ENCODE peak calls at places on chromosomes 7 and 10, in five cellular contexts. M is tibial nerve, J is cardiac muscle cell, T is adrenal gland, V is mammary epithelial cell. R is an unnamed sample.

GRCh38 chr10:118960166-118961090 is 69.1 kb upstream of the NANOS1 start:
- DNase-seq in M (no peak), J (no peak), T (no peak), V (peak; percentile 49), R (no peak)

GRCh38 chr10:71433983-71434744 is 37.4 kb downstream of the CDH23 start:
- DNase-seq in M (no peak), J (no peak), T (no peak), V (no peak), R (no peak)

GRCh38 chr7:152601305-152601798 is 74.6 kb downstream of the XRCC2 start:
- DNase-seq in M (no peak), J (no peak), T (no peak), V (no peak), R (no peak)

GRCh38 chr10:86944907-86945306 is 12.5 kb downstream of the MMRN2 start:
- DNase-seq in M (no peak), J (no peak), T (no peak), V (no peak), R (no peak)

GRCh38 chr7:127251458-127252379 is 1.0 kb downstream of the GRM8 start:
- DNase-seq in M (no peak), J (peak; percentile 37), T (no peak), V (peak; percentile 21), R (peak; percentile 26)

GRCh38 chr10:11164806-11165590 is 147.3 kb downstream of the CELF2 start:
- DNase-seq in M (peak; percentile 91), J (peak; percentile 82), T (peak; percentile 33), V (peak; percentile 0), R (peak; percentile 57)

GRCh38 chr7:121330053-121330833 is 1.4 kb downstream of the WNT16 start:
- DNase-seq in M (no peak), J (peak; percentile 16), T (no peak), V (no peak), R (peak; percentile 10)

GRCh38 chr10:55500931-55501559 is 700.0 kb upstream of the PCDH15 start:
- DNase-seq in M (peak; percentile 15), J (peak; percentile 59), T (peak; percentile 21), V (peak; percentile 20), R (peak; percentile 33)

GRCh38 chr10:132148261-132149251 is 38.2 kb upstream of the DPYSL4 start:
- DNase-seq in M (no peak), J (no peak), T (no peak), V (no peak), R (no peak)

GRCh38 chr10:78729366-78729765 is 339.4 kb upstream of the ZMIZ1 start:
- DNase-seq in M (no peak), J (no peak), T (no peak), V (no peak), R (peak; percentile 75)

GRCh38 chr7:50711271-50712175 is 71.2 kb downstream of the GRB10 start:
- DNase-seq in M (no peak), J (no peak), T (no peak), V (no peak), R (no peak)

GRCh38 chr10:97462309-97462708 is 16.3 kb downstream of the ZDHHC16 start:
- DNase-seq in M (no peak), J (no peak), T (no peak), V (no peak), R (no peak)

GRCh38 chr10:125773702-125774101 is 1.9 kb downstream of the MMP21 start:
- DNase-seq in M (no peak), J (no peak), T (no peak), V (no peak), R (no peak)

GRCh38 chr10:96616961-96617360 is 30.1 kb upstream of the TM9SF3 start:
- DNase-seq in M (no peak), J (no peak), T (no peak), V (no peak), R (peak; percentile 53)

GRCh38 chr7:18040196-18040595 is 12.6 kb upstream of the PRPS1L1 start:
- DNase-seq in M (no peak), J (no peak), T (no peak), V (peak; percentile 49), R (no peak)

GRCh38 chr10:79349072-79349491 is 1.8 kb downstream of the PPIF start:
- DNase-seq in M (no peak), J (no peak), T (no peak), V (no peak), R (no peak)

GRCh38 chr10:60238408-60239100 is 151.1 kb downstream of the ANK3 start:
- DNase-seq in M (no peak), J (peak; percentile 62), T (peak; percentile 8), V (peak; percentile 24), R (peak; percentile 39)

GRCh38 chr10:93481931-93482834 is at the start of gene MYOF:
- DNase-seq in M (peak; percentile 74), J (peak; percentile 77), T (peak; percentile 62), V (peak; percentile 82), R (peak; percentile 75)

GRCh38 chr7:98655611-98656010 is 38.5 kb downstream of the NPTX2 start:
- DNase-seq in M (no peak), J (no peak), T (peak; percentile 37), V (no peak), R (no peak)

GRCh38 chr10:114281461-114281860 is 42.4 kb downstream of the VWA2 start:
- DNase-seq in M (no peak), J (no peak), T (no peak), V (no peak), R (no peak)

GRCh38 chr7:47804767-47805545 is 143.3 kb downstream of the PKD1L1 start:
- DNase-seq in M (no peak), J (no peak), T (no peak), V (no peak), R (no peak)

GRCh38 chr10:16227674-16228073 is 209.1 kb upstream of the PTER start:
- DNase-seq in M (no peak), J (no peak), T (no peak), V (no peak), R (no peak)

GRCh38 chr10:16232441-16232840 is 204.4 kb upstream of the PTER start:
- DNase-seq in M (no peak), J (no peak), T (no peak), V (no peak), R (no peak)

GRCh38 chr10:16231734-16232133 is 205.1 kb upstream of the PTER start:
- DNase-seq in M (no peak), J (no peak), T (no peak), V (no peak), R (no peak)
- H3K4me3 ChIP-seq in M (no peak overlapping the region), J (no peak overlapping the region), T (no peak overlapping the region), V (no peak overlapping the region), R (no peak overlapping the region)

GRCh38 chr7:45028920-45029344 is 28.9 kb downstream of the CCM2 start:
- DNase-seq in M (no peak), J (no peak), T (no peak), V (no peak), R (no peak)
- H3K4me1 ChIP-seq in M (peaks cover 8% of the 10 kb centered on the region), J (no peaks in the 10 kb centered on the region), T (peaks cover 11% of the 10 kb centered on the region), V (peaks cover 54% of the 10 kb centered on the region), R (no peaks in the 10 kb centered on the region)

GRCh38 chr7:128948976-128949760 is 11.4 kb downstream of the IRF5 start:
- DNase-seq in M (no peak), J (no peak), T (no peak), V (no peak), R (no peak)

GRCh38 chr7:128948312-128948973 is 10.7 kb downstream of the IRF5 start:
- DNase-seq in M (no peak), J (no peak), T (no peak), V (no peak), R (no peak)

GRCh38 chr7:128945668-128946366 is 8.1 kb downstream of the IRF5 start:
- DNase-seq in M (no peak), J (no peak), T (no peak), V (no peak), R (no peak)

GRCh38 chr7:128947854-128948253 is 10.1 kb downstream of the IRF5 start:
- DNase-seq in M (no peak), J (no peak), T (peak; percentile 46), V (no peak), R (no peak)

DNA sequence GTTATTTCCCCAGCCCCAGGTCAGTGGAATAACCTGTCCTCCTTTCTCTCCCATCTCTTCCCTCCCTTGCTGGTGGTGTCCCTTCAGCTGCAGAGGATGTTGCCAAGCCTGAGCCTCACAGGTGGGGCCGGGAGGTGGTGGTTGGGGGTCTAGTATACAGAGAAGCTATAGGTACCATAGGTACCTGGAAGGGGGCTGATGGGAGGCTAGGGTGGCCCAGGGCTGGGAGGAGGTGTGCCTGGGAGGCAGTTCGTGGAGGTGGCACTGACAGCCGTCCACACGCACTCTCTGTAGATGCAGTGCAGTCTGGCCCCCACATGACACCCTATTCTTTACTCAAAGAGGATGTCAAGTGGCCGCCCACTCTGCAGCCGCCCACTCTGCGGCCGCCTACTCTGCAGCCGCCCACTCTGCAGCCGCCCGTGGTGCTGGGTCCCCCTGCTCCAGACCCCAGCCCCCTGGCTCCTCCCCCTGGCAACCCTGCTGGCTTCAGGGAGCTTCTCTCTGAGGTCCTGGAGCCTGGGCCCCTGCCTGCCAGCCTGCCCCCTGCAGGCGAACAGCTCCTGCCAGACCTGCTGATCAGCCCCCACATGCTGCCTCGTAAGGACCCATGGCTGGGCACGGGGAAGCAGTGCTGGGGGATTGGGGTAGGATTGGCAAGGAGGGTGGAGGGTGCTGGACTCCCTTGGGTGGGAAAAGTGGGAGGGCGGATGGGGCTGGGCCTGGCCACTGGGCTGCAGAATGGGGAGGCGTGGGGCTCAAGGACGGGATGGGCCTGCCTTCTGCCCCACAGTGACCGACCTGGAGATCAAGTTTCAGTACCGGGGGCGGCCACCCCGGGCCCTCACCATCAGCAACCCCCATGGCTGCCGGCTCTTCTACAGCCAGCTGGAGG is 9.5 kb downstream of the IRF5 start:
- DNase-seq in M (no peak), J (no peak), T (no peak), V (no peak), R (no peak)
- TF ChIP-seq CTCF in M (no peak), J (peak; percentile 17), T (no peak), V (no peak), R (no peak)

GRCh38 chr7:1691601-1692499 is 21.8 kb downstream of the ELFN1 start:
- DNase-seq in M (no peak), J (no peak), T (no peak), V (peak; percentile 59), R (no peak)

GRCh38 chr7:1691096-1691495 is 21.0 kb downstream of the ELFN1 start:
- DNase-seq in M (no peak), J (no peak), T (no peak), V (no peak), R (no peak)

GRCh38 chr7:1693419-1693990 is 23.4 kb downstream of the ELFN1 start:
- DNase-seq in M (no peak), J (no peak), T (no peak), V (no peak), R (no peak)

GRCh38 chr7:1693991-1694524 is 24.0 kb downstream of the ELFN1 start:
- DNase-seq in M (no peak), J (peak; percentile 47), T (peak; percentile 27), V (no peak), R (no peak)

DNA sequence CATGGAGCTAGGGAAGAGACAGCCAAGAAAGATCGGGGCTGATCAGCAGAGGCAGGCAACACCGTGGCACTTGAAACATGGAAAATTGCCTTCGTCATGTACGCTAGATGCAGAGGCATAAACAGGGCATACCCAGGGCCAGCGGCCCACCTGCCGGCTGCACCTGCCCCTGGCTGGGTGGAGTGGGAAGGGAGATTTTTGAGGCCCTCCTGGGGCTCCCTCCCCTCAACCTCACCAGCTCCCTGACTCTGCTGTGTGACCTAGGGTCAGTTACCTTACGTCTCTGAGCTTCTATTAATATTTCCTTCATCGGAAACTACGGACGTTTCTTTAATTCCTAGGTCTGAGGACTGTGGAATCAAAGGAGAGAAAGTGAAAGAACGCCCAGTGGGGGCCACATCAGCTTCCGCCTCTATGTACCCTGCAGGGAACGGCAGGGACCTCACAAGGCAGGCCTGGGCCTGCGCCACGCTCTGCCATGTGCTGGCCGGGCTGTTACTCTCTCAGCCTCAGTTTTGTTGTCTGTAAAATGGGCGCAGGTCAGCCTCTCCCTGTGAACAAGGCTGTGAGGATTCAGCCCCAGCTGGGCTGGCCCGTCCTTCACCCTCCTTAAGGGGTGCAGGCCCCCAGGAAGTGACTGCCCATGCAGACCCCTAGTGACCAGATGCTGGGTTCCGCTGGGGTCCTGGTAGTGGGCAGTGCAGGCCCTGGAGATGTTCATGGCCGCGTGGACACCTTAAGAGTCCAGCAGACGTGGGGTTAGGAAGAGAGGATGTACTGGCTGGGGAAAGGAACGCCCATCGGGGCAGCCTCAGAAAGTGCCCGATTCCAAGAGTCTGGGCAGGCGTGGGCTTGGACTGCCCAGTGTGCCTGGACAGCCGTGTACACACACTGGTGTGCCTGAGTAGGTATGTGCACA is 22.7 kb downstream of the ELFN1 start:
- DNase-seq in M (no peak), J (no peak), T (no peak), V (no peak), R (no peak)
- H3K4me3 ChIP-seq in M (no peak overlapping the region), J (no peak overlapping the region), T (no peak overlapping the region), V (no peak overlapping the region), R (no peak overlapping the region)

R was measured in thyroid gland.